ENCODE peak calls at places on chromosomes 5 and 9, in eight cellular contexts. F is IMR-90, G is fibroblast of lung, C is astrocyte, B is GM23248, N is MM.1S, X is SK-N-SH, T is mammary epithelial cell. P is an unnamed sample.

GRCh38 chr5:109215040-109215439 is 194.7 kb downstream of the PJA2 start:
- DNase-seq in N (no peak), B (no peak), T (no peak), C (no peak), G (no peak), F (no peak), X (no peak), P (no peak)

GRCh38 chr5:111680737-111681413 is 76.1 kb downstream of the NREP start:
- DNase-seq in F (peak; percentile 97), N (no peak), X (peak; percentile 63), B (peak; percentile 93), C (peak; percentile 94), G (peak; percentile 98), T (peak; percentile 96), P (no peak)

GRCh38 chr5:156147251-156147947 is 179.6 kb upstream of the SGCD start:
- DNase-seq in X (no peak), N (no peak), F (peak; percentile 87), G (peak; percentile 63), B (peak; percentile 71), T (no peak), C (peak; percentile 75), P (no peak)

GRCh38 chr5:102666164-102666951 is 88.7 kb upstream of the PAM start:
- DNase-seq in B (peak; percentile 33), F (no peak), G (no peak), C (peak; percentile 57), N (no peak), T (no peak), X (peak; percentile 52), P (peak; percentile 33)

GRCh38 chr9:29332789-29333188 is 1759.5 kb upstream of the C9orf72 start:
- DNase-seq in X (no peak), B (peak; percentile 0), T (peak; percentile 77), G (peak; percentile 71), N (no peak), F (no peak), C (peak; percentile 41), P (no peak)

GRCh38 chr5:136011427-136012001 is 17.3 kb upstream of the TGFBI start:
- DNase-seq in B (peak; percentile 94), G (peak; percentile 73), C (peak; percentile 93), X (no peak), N (no peak), F (peak; percentile 85), T (peak; percentile 80), P (no peak)

GRCh38 chr9:133114451-133114885 is 6.6 kb downstream of the RALGDS start:
- DNase-seq in N (no peak), G (peak; percentile 47), C (no peak), X (peak; percentile 85), F (peak; percentile 21), T (no peak), B (peak; percentile 58), P (no peak)

GRCh38 chr9:92775466-92775865 is 10.8 kb upstream of the BICD2 start:
- DNase-seq in T (no peak), N (no peak), B (no peak), C (no peak), X (no peak), F (no peak), G (no peak), P (no peak)

GRCh38 chr5:141512390-141513020 is 23.6 kb downstream of the PCDHGC5 start:
- DNase-seq in N (peak; percentile 82), X (peak; percentile 69), F (peak; percentile 54), G (peak; percentile 66), B (peak; percentile 78), C (peak; percentile 33), T (peak; percentile 50), P (peak; percentile 65)

GRCh38 chr9:91334053-91334452 is 27.7 kb downstream of the AUH start:
- DNase-seq in F (peak; percentile 29), N (no peak), G (no peak), X (no peak), B (peak; percentile 48), T (no peak), C (peak; percentile 20), P (no peak)

GRCh38 chr5:198941-199820 is 7.9 kb downstream of the LRRC14B start:
- DNase-seq in N (no peak), T (no peak), C (no peak), X (peak; percentile 32), F (no peak), G (no peak), B (no peak), P (no peak)

GRCh38 chr9:86827893-86828292 is 119.4 kb downstream of the GAS1 start:
- DNase-seq in T (no peak), B (no peak), N (no peak), F (no peak), G (peak; percentile 41), X (no peak), C (no peak), P (no peak)

GRCh38 chr5:142922223-142922952 is 152.2 kb downstream of the ARHGAP26 start:
- DNase-seq in X (peak; percentile 51), C (peak; percentile 35), B (peak; percentile 70), N (peak; percentile 61), F (peak; percentile 77), T (no peak), G (peak; percentile 77), P (no peak)

GRCh38 chr5:133325834-133326233 is 274.0 kb downstream of the HSPA4 start:
- DNase-seq in C (no peak), T (no peak), G (no peak), B (no peak), F (no peak), N (no peak), X (no peak), P (no peak)

GRCh38 chr5:69035665-69036064 is 58.1 kb upstream of the SLC30A5 start:
- DNase-seq in N (no peak), C (no peak), B (peak; percentile 9), F (peak; percentile 24), T (peak; percentile 31), G (peak; percentile 21), X (peak; percentile 79), P (no peak)

GRCh38 chr9:88535932-88536324 is 950 bp downstream of the NXNL2 start:
- DNase-seq in T (no peak), X (no peak), N (no peak), G (no peak), F (peak; percentile 31), B (no peak), C (peak; percentile 26), P (no peak)

GRCh38 chr9:124754289-124754688 is 16.8 kb downstream of the NR6A1 start:
- DNase-seq in F (peak; percentile 55), X (peak; percentile 31), G (peak; percentile 50), T (no peak), N (no peak), C (no peak), B (peak; percentile 48), P (no peak)

GRCh38 chr5:1728846-1729245 is 70.8 kb downstream of the MRPL36 start:
- DNase-seq in F (no peak), N (no peak), C (no peak), G (no peak), X (peak; percentile 51), T (no peak), B (no peak), P (no peak)

GRCh38 chr9:137095664-137096517 is 9.1 kb downstream of the MAN1B1 start:
- DNase-seq in B (no peak), C (no peak), X (peak; percentile 59), N (peak; percentile 84), G (no peak), T (no peak), F (no peak), P (no peak)

GRCh38 chr5:115460476-115460875 is 84.1 kb downstream of the FEM1C start:
- DNase-seq in B (peak; percentile 91), F (peak; percentile 92), X (no peak), C (peak; percentile 91), T (peak; percentile 90), G (peak; percentile 78), N (no peak), P (no peak)

GRCh38 chr5:144448457-144448856 is 277.8 kb downstream of the KCTD16 start:
- DNase-seq in F (no peak), B (no peak), T (no peak), X (no peak), G (no peak), N (no peak), C (no peak), P (no peak)

GRCh38 chr9:124218438-124219289 is 39.1 kb upstream of the NEK6 start:
- DNase-seq in F (peak; percentile 66), C (peak; percentile 35), N (peak; percentile 69), G (peak; percentile 28), B (peak; percentile 78), X (no peak), T (peak; percentile 58), P (no peak)

GRCh38 chr9:96688215-96688614 is 33.1 kb upstream of the PRXL2C start:
- DNase-seq in T (no peak), B (no peak), F (no peak), G (no peak), N (no peak), X (no peak), C (no peak), P (no peak)
- H3K9ac ChIP-seq in T (no peak overlapping the region), B (no peak overlapping the region), F (no peak overlapping the region), G (no peak overlapping the region), N (no peak overlapping the region), X (no peak overlapping the region), C (no peak overlapping the region), P (no peak overlapping the region)

DNA sequence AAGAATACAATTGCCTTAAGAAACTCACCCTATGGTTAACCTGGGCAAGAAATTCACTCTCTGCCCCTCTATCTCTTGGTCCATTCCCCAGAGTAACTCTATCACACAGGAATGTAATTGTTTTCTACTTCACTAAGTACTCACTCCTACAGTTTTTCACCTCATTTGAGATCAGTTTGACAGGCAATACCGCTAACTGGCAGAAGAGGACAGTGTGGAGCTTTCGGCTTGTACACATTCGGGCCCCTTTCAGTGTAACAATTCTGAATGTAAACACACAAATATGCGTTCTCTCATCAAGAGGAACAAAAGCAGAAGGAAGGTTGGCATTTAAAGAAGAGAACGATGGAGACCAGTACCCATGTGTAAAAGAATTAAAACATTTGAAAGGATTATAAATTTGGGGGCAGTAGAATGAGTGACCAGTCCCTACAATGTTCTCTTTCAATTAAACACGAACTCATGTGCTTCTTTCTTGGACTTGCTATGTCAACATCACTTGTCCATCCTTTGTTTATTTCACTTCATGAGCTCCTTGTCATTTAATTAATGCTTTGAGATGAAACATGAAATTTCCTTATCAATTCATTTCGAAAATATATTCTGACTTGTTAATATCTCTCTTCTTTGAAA is 188.5 kb upstream of the GRAMD2B start:
- DNase-seq in N (peak; percentile 71), F (peak; percentile 6), T (peak; percentile 13), B (peak; percentile 24), C (peak; percentile 18), G (peak; percentile 40), X (peak; percentile 25), P (peak; percentile 38)
- H3K4me2 ChIP-seq in N (peak overlapping the region; percentile 9), F (peak overlapping the region; percentile 36), T (no peak overlapping the region), B (no peak overlapping the region), C (no peak overlapping the region), G (no peak overlapping the region), X (no peak overlapping the region), P (no peak overlapping the region)

DNA sequence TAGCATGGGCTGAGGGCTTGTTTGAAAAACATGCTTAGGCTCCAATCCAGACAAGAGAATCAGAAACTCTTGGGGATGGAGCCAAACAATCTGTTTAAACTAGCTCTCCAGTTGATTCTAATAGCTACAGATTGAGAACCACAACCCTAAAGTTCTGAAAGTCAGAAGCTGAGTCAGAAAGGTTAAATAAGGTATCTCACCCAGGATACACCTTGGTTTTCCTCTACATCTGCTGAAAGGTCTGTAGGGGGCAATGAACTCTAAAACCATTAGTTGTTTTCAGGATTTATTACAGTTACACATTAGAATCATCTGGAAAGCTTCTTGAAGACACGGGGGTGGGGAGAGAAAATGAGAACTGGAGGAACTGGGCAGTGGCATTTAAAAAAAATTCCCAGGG is 5.7 kb downstream of the GFM2 start:
- DNase-seq in B (no peak), C (no peak), T (peak; percentile 66), G (no peak), F (peak; percentile 3), X (no peak), N (peak; percentile 64), P (no peak)
- H3K9ac ChIP-seq in B (no peak overlapping the region), C (no peak overlapping the region), T (no peak overlapping the region), G (no peak overlapping the region), F (no peak overlapping the region), X (no peak overlapping the region), N (no peak overlapping the region), P (no peak overlapping the region)

GRCh38 chr5:24649531-24649930 is 4.8 kb upstream of the CDH10 start:
- DNase-seq in X (no peak), B (no peak), C (no peak), N (no peak), T (no peak), G (no peak), F (no peak), P (no peak)
- H3K4me2 ChIP-seq in X (no peak overlapping the region), B (no peak overlapping the region), C (no peak overlapping the region), N (no peak overlapping the region), T (no peak overlapping the region), G (no peak overlapping the region), F (no peak overlapping the region), P (no peak overlapping the region)